ENCODE peak calls at places on chromosomes 13 and 19, in seven cellular contexts. P is IMR-90, W is stomach, V is uterus, Y is breast epithelium, E is body of pancreas, B is ovary. F is an unnamed sample. For H3K4me1, the result is how much of the 10 kb centered on the place peaks cover.

GRCh38 chr19:38711726-38712153 is 32.5 kb downstream of the CAPN12 start:
- DNase-seq in E (no peak), P (peak), V (no peak), Y (no peak), W (no peak), B (peak), F (peak)

GRCh38 chr13:113904411-113904810 is 40.5 kb upstream of the GAS6 start:
- DNase-seq in B (no peak), V (peak), E (peak), P (peak), Y (peak), W (peak), F (peak)

GRCh38 chr19:47514151-47514868 is 553 bp downstream of the NAPA start:
- DNase-seq in P (no peak), Y (no peak), B (no peak), E (no peak), V (no peak), W (peak), F (no peak)

GRCh38 chr19:54418030-54418929 is 3.0 kb downstream of the TTYH1 start:
- DNase-seq in Y (no peak), B (no peak), W (no peak), V (no peak), P (peak), E (no peak), F (no peak)

GRCh38 chr19:49255674-49256073 is 69.3 kb downstream of the SLC6A16 start:
- DNase-seq in B (no peak), V (no peak), W (no peak), Y (no peak), E (no peak), P (no peak), F (no peak)

GRCh38 chr19:48121909-48122371 is 11.3 kb upstream of the PLA2G4C start:
- DNase-seq in P (no peak), B (no peak), E (no peak), W (no peak), Y (peak), V (peak), F (no peak)

GRCh38 chr13:40982772-40983171 is 36.3 kb downstream of the ELF1 start:
- DNase-seq in B (no peak), Y (no peak), E (no peak), W (no peak), P (peak), V (peak), F (peak)

GRCh38 chr13:40668335-40668734 is 1.9 kb upstream of the FOXO1 start:
- DNase-seq in Y (no peak), P (no peak), W (no peak), E (no peak), B (no peak), V (peak), F (peak)

GRCh38 chr19:16106121-16106520 is 5.6 kb upstream of the RAB8A start:
- DNase-seq in E (no peak), V (no peak), W (no peak), B (no peak), Y (no peak), P (peak), F (no peak)

GRCh38 chr19:2047449-2048103 is 3.5 kb downstream of the MKNK2 start:
- DNase-seq in E (peak), W (peak), Y (no peak), P (no peak), B (peak), V (peak), F (peak)
- TF ChIP-seq POLR2A in E (peak), W (no peak), Y (no peak), P (no peak), B (no peak), V (no peak), F (no peak)

GRCh38 chr13:88000787-88001186 is 329.6 kb downstream of the SLITRK5 start:
- DNase-seq in E (no peak), B (no peak), Y (no peak), V (no peak), W (no peak), P (no peak), F (no peak)

GRCh38 chr13:87999791-88000190 is 328.6 kb downstream of the SLITRK5 start:
- DNase-seq in V (no peak), Y (no peak), E (no peak), P (no peak), W (no peak), B (no peak), F (no peak)

GRCh38 chr13:87999141-87999765 is 328.1 kb downstream of the SLITRK5 start:
- DNase-seq in P (peak), Y (no peak), W (no peak), V (no peak), B (no peak), E (no peak), F (no peak)

GRCh38 chr13:87998081-87998480 is 326.9 kb downstream of the SLITRK5 start:
- DNase-seq in B (no peak), W (no peak), Y (no peak), P (no peak), V (no peak), E (no peak), F (no peak)

GRCh38 chr13:88000239-88000638 is 329.1 kb downstream of the SLITRK5 start:
- DNase-seq in V (no peak), P (peak), W (no peak), E (no peak), B (no peak), Y (no peak), F (no peak)
- TF ChIP-seq CTCF in V (no peak), P (peak), W (no peak), E (no peak), B (no peak), Y (no peak), F (no peak)

DNA sequence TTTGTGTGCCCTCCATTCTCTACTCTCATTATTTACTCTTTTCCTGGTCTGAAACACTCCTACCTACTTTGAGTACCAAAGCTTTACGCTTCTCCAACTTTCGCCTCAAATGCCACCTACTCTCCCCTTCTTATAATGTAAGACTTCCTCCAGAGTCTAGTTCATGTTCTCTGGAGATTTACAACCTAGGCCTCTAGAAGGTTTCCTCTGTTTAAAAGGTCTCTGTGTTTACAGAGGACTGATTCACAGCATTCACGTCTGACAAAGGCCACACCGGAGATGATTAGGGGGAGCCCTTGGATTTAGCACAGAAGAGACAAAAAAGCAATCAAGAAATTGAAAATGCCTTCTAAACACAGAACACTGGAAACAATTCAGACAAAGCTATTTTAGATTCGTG is 302.0 kb downstream of the KLF12 start:
- DNase-seq in Y (no peak), W (no peak), P (no peak), B (no peak), V (no peak), E (no peak), F (no peak)
- H3K4me1 ChIP-seq in Y (under half), W (under half), P (under half), B (under half), V (under half), E (under half), F (under half)

GRCh38 chr13:26052136-26052736 is 420 bp upstream of the SHISA2 start:
- DNase-seq in W (no peak), P (no peak), B (no peak), Y (no peak), V (no peak), E (no peak), F (no peak)

GRCh38 chr13:26053418-26053980 is 1.7 kb upstream of the SHISA2 start:
- DNase-seq in B (no peak), E (no peak), P (no peak), W (no peak), V (no peak), Y (no peak), F (no peak)

GRCh38 chr13:26048745-26049144 is 3.1 kb downstream of the SHISA2 start:
- DNase-seq in P (no peak), V (no peak), Y (no peak), E (no peak), B (no peak), W (no peak), F (no peak)

GRCh38 chr13:26050568-26051230 is 1.1 kb downstream of the SHISA2 start:
- DNase-seq in E (no peak), W (peak), Y (no peak), B (no peak), V (no peak), P (no peak), F (peak)

DNA sequence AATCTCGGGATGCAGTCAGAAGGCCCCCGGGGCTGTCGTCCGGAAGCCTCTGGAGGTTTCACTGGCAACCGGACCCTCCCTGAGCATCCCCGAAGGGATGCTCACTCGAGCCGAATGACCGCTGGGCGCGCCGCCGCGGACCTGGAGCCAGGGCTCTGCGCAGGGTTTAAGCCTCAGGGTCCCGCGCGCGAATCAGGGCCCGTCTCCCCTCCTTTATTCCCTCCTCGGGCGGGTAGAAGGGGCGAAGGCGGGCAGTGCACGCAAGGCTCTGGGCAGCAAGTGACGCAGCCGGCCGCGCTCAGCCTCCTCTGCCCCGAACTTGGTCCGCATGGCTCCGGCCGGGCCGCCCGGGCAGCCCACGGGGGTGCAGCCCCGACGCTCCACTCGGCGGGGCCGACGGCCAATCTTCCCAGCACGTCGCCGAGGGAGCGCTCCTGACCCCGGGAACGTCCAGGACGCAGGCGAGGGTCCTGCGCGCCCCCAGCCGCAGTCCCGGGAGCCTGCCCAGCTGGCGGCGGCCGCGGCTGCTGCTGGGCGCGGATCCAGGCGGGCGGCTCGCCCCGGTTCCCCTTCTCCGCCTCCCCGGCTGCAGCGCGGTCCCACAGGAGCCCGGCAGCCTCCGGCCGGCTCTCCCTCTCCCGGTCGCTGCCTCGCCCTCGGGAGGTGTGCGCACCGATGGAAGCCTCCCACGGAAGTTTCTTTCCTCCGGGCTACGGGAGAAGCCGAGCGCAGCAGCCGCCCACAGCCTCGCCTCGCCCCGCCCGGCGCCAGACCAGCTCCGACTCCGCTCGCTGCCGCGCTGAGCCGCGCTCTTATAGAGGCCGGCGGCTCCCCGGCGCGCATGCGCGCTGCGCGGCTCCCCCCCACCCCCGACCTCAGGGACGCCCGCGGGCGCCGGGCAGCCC is at the start of gene SHISA2:
- DNase-seq in Y (no peak), B (peak), E (peak), P (peak), W (peak), V (no peak), F (peak)
- TF ChIP-seq POLR2A in Y (no peak), B (no peak), E (peak), P (no peak), W (no peak), V (peak), F (no peak)

GRCh38 chr19:50703915-50704548 is 15.6 kb downstream of the SHANK1 start:
- DNase-seq in Y (no peak), E (no peak), V (no peak), B (no peak), P (no peak), W (no peak), F (peak)
- TF ChIP-seq CTCF in Y (no peak), E (peak), V (no peak), B (no peak), P (peak), W (no peak), F (peak)

GRCh38 chr13:74026753-74027152 is 107.5 kb downstream of the KLF12 start:
- DNase-seq in B (no peak), Y (no peak), W (peak), P (peak), E (no peak), V (no peak), F (no peak)

GRCh38 chr13:74025369-74025768 is 108.8 kb downstream of the KLF12 start:
- DNase-seq in P (no peak), B (no peak), Y (no peak), E (no peak), W (no peak), V (no peak), F (no peak)

GRCh38 chr13:74024314-74024713 is 109.9 kb downstream of the KLF12 start:
- DNase-seq in B (no peak), E (no peak), P (no peak), V (no peak), W (peak), Y (no peak), F (no peak)

GRCh38 chr13:74024856-74025255 is 109.3 kb downstream of the KLF12 start:
- DNase-seq in W (no peak), V (no peak), Y (no peak), B (no peak), P (no peak), E (no peak), F (no peak)

GRCh38 chr13:74027161-74027779 is 106.9 kb downstream of the KLF12 start:
- DNase-seq in P (no peak), E (no peak), B (no peak), V (no peak), W (no peak), Y (no peak), F (no peak)
- H3K4me1 ChIP-seq in P (under half), E (under half), B (under half), V (under half), W (under half), Y (under half), F (under half)

GRCh38 chr13:29850213-29850898 is at the start of gene UBL3:
- DNase-seq in W (peak), Y (peak), E (peak), V (peak), B (peak), P (peak), F (peak)
- TF ChIP-seq POLR2A in W (peak), Y (peak), E (peak), V (peak), B (peak), P (peak), F (peak)

F was measured in heart left ventricle.